ENCODE peak calls at places on chromosomes 5 and 9, in seven cellular contexts. V is ascending aorta, C is tibial nerve, P is hepatocyte, O is ovary, W is colonic mucosa, T is brain microvascular endothelial cell. R is an unnamed sample.

GRCh38 chr5:38468202-38468656 is 88.2 kb downstream of the LIFR start:
- DNase-seq in P (no peak), W (no peak), C (peak; percentile 60), O (no peak), V (peak; percentile 91), T (peak; percentile 95), R (no peak)

GRCh38 chr5:62692946-62693713 is 114.5 kb downstream of the LRRC70 start:
- DNase-seq in W (no peak), O (no peak), C (no peak), T (no peak), P (no peak), V (no peak), R (no peak)

GRCh38 chr5:170591055-170591454 is 87.2 kb downstream of the KCNIP1 start:
- DNase-seq in W (no peak), P (no peak), V (no peak), C (no peak), O (no peak), T (no peak), R (no peak)

GRCh38 chr5:115818821-115819220 is 2.4 kb upstream of the CDO1 start:
- DNase-seq in C (no peak), V (no peak), O (no peak), W (no peak), P (no peak), T (no peak), R (no peak)

GRCh38 chr5:151239237-151239861 is 13.6 kb upstream of the GM2A start:
- DNase-seq in O (peak; percentile 87), V (peak; percentile 90), T (peak; percentile 61), W (peak; percentile 53), P (peak; percentile 64), C (peak; percentile 60), R (peak; percentile 77)

GRCh38 chr9:83235524-83235923 is 172.6 kb upstream of the RASEF start:
- DNase-seq in P (no peak), C (no peak), W (no peak), O (no peak), T (no peak), V (no peak), R (no peak)

GRCh38 chr5:132764671-132765070 is 12.4 kb downstream of the SEPTIN8 start:
- DNase-seq in V (peak; percentile 30), C (no peak), P (no peak), O (no peak), W (no peak), T (no peak), R (no peak)

GRCh38 chr5:59842999-59843398 is 50.5 kb downstream of the PDE4D start:
- DNase-seq in O (no peak), W (no peak), V (no peak), C (no peak), P (no peak), T (no peak), R (no peak)

GRCh38 chr9:92808726-92809451 is 44.3 kb upstream of the BICD2 start:
- DNase-seq in W (peak; percentile 42), T (peak; percentile 53), V (peak; percentile 79), C (peak; percentile 36), O (peak; percentile 67), P (peak; percentile 91), R (peak; percentile 37)

GRCh38 chr5:38400365-38400764 is 142.0 kb downstream of the EGFLAM start:
- DNase-seq in V (no peak), C (no peak), W (no peak), P (no peak), T (no peak), O (no peak), R (no peak)

GRCh38 chr9:26261503-26262330 is 583.5 kb upstream of the TUSC1 start:
- DNase-seq in P (peak; percentile 45), V (no peak), T (peak; percentile 78), W (no peak), C (no peak), O (no peak), R (no peak)

GRCh38 chr9:133711428-133712220 is 26.5 kb downstream of the SARDH start:
- DNase-seq in W (no peak), O (peak; percentile 22), P (no peak), T (peak; percentile 90), V (no peak), C (no peak), R (peak; percentile 41)

GRCh38 chr5:91098581-91098980 is 284.5 kb downstream of the ARRDC3 start:
- DNase-seq in W (no peak), P (peak; percentile 21), V (no peak), C (no peak), O (no peak), T (no peak), R (no peak)

GRCh38 chr5:40273936-40274335 is 405.8 kb upstream of the PTGER4 start:
- DNase-seq in P (no peak), W (no peak), O (no peak), T (peak; percentile 18), V (no peak), C (no peak), R (no peak)

GRCh38 chr5:459562-460412 is 16.8 kb downstream of the EXOC3 start:
- DNase-seq in T (no peak), V (peak; percentile 42), O (no peak), C (no peak), W (no peak), P (no peak), R (peak; percentile 40)

GRCh38 chr9:129885018-129885669 is 49.9 kb downstream of the USP20 start:
- DNase-seq in V (no peak), T (no peak), O (no peak), W (peak; percentile 68), C (peak; percentile 40), P (no peak), R (no peak)

GRCh38 chr5:159849437-159850191 is 66.7 kb upstream of the ADRA1B start:
- DNase-seq in V (no peak), C (no peak), P (no peak), W (no peak), T (peak; percentile 81), O (no peak), R (no peak)

GRCh38 chr5:180704362-180704761 is 35.5 kb downstream of the OR2Y1 start:
- DNase-seq in V (no peak), O (no peak), T (peak; percentile 64), W (no peak), C (no peak), P (no peak), R (no peak)

GRCh38 chr5:39713224-39713911 is 288.6 kb upstream of the DAB2 start:
- DNase-seq in T (no peak), P (no peak), W (no peak), C (peak; percentile 15), O (no peak), V (no peak), R (no peak)

DNA sequence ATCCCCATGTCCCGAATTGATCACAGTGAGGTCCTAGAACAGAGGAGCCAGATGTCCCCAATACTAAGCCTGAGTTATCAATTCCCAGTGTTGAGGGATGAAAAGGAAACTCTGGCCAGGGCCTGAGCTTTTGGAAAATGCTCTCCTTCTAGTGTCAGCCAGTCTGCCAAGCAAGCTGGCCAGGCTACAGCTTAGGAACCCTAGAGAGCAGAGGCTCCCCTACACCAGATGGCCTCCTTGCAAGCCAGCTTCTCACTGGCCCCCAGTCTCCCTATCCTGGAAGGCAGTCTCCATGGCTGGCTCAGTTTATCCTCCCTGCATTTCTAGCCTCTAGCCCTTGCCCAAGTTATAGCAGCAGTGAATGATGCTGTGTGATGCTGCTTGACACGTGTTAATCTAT is 204.7 kb upstream of the WWC1 start:
- DNase-seq in V (no peak), T (no peak), P (no peak), C (no peak), W (no peak), O (no peak), R (no peak)
- TF ChIP-seq CTCF in V (no peak), T (no peak), P (no peak), C (no peak), W (no peak), O (no peak), R (no peak)

GRCh38 chr5:140925806-140926205 is 293 bp upstream of the PCDHAC1 start:
- DNase-seq in P (no peak), T (no peak), C (no peak), O (no peak), W (no peak), V (no peak), R (no peak)
- H3K4me3 ChIP-seq in P (peak overlapping the region; percentile 57), T (no peak overlapping the region), C (peak overlapping the region; percentile 59), O (peak overlapping the region; percentile 35), W (peak overlapping the region; percentile 30), V (peak overlapping the region; percentile 67), R (peak overlapping the region; percentile 76)

DNA sequence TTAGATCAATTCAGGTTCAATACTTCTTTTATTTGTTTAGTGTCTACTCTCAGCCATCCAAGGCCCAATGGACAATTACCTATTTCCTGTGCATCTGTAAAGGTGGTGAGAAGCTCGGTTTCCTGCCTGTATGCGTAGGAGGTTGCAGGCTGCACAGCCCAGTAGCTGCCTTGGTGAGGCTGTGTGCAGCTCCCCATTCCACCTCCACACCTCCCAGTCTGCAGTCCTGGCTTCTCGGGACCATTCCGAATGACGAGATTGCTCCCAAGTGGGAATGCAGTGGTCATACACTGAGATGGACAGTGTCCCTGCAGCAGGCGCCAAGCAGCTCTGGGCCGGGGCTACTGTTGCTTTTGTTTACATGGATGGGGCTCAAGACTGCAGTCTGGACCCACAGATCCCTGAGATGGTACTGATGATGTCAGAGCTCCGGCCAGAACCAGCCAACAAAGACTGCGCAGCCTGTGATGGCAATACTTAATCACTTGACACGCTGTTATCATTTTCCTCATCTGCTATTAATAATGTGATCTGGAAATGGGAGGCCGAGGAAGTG is 206.1 kb upstream of the IRX1 start:
- DNase-seq in O (no peak), V (no peak), W (no peak), T (no peak), P (no peak), C (no peak), R (no peak)
- H3K27me3 ChIP-seq in O (no peaks in the 10 kb centered on the region), V (no peaks in the 10 kb centered on the region), W (no peaks in the 10 kb centered on the region), T (no peaks in the 10 kb centered on the region), P (no peaks in the 10 kb centered on the region), C (no peaks in the 10 kb centered on the region), R (no peaks in the 10 kb centered on the region)

GRCh38 chr5:155631116-155631515 is 617.6 kb downstream of the KIF4B start:
- DNase-seq in P (peak; percentile 13), C (peak; percentile 6), W (no peak), T (no peak), V (no peak), O (no peak), R (no peak)

GRCh38 chr5:155628346-155628745 is 614.8 kb downstream of the KIF4B start:
- DNase-seq in O (no peak), C (no peak), T (no peak), V (no peak), W (peak; percentile 22), P (no peak), R (no peak)

GRCh38 chr5:155633338-155633957 is 619.9 kb downstream of the KIF4B start:
- DNase-seq in O (no peak), P (no peak), T (no peak), C (no peak), V (no peak), W (no peak), R (no peak)

GRCh38 chr5:155625897-155626543 is 612.5 kb downstream of the KIF4B start:
- DNase-seq in T (no peak), V (no peak), C (no peak), O (no peak), P (no peak), W (no peak), R (no peak)

DNA sequence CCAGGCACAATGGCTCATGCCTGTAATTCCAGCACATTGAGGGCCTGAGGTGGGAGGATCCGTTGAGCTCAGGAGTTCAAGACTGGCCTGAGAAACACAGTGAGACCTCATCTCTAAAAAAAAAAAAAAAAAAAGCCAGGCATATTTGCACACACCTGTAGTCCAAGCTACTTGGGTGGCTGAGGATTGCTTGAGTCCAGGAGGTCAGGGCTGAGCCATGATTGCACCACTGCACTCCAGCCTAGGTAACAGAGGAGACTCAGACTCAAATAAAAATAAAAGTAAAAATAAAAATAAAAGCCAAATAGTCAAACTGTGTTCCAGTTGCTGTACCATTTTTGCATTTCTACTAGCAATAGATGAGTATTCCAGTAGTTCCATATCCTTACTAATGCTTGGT is 616.0 kb downstream of the KIF4B start:
- DNase-seq in V (no peak), O (no peak), C (no peak), P (no peak), W (no peak), T (no peak), R (no peak)
- TF ChIP-seq CTCF in V (no peak), O (no peak), C (no peak), P (no peak), W (no peak), T (no peak), R (no peak)

R was measured in dorsolateral prefrontal cortex.